ENCODE peak calls at places on chromosomes 6 and 20, in seven cellular contexts. One of them, this sample, is unnamed.

GRCh38 chr6:166308769-166309589 is 787 bp upstream of the PRR18 start:
- DNase-seq in spleen: no peak
- DNase-seq in tibial nerve: no peak
- DNase-seq in ovary: no peak
- DNase-seq in adrenal gland: no peak
- DNase-seq in stomach: peak
- DNase-seq in GM12892: no peak
- DNase-seq in this sample: no peak

GRCh38 chr20:36062799-36063198 is 91.7 kb upstream of the EPB41L1 start:
- DNase-seq in stomach: no peak
- DNase-seq in ovary: no peak
- DNase-seq in tibial nerve: no peak
- DNase-seq in GM12892: no peak
- DNase-seq in adrenal gland: no peak
- DNase-seq in spleen: no peak
- DNase-seq in this sample: no peak

GRCh38 chr20:25178563-25179438 is 16.7 kb upstream of the ENTPD6 start:
- DNase-seq in adrenal gland: no peak
- DNase-seq in spleen: no peak
- DNase-seq in ovary: no peak
- DNase-seq in stomach: peak
- DNase-seq in tibial nerve: peak
- DNase-seq in GM12892: no peak
- DNase-seq in this sample: peak

GRCh38 chr20:50252715-50253500 is 62.3 kb downstream of the CEBPB start:
- DNase-seq in GM12892: no peak
- DNase-seq in spleen: no peak
- DNase-seq in adrenal gland: no peak
- DNase-seq in tibial nerve: no peak
- DNase-seq in stomach: no peak
- DNase-seq in ovary: no peak
- DNase-seq in this sample: no peak

GRCh38 chr6:138654715-138655634 is 118.6 kb upstream of the CCDC28A start:
- DNase-seq in stomach: no peak
- DNase-seq in GM12892: no peak
- DNase-seq in tibial nerve: no peak
- DNase-seq in ovary: no peak
- DNase-seq in spleen: no peak
- DNase-seq in adrenal gland: no peak
- DNase-seq in this sample: no peak

GRCh38 chr20:50595433-50595895 is 85.3 kb downstream of the PTPN1 start:
- DNase-seq in spleen: no peak
- DNase-seq in adrenal gland: no peak
- DNase-seq in GM12892: no peak
- DNase-seq in ovary: no peak
- DNase-seq in tibial nerve: no peak
- DNase-seq in stomach: no peak
- DNase-seq in this sample: no peak

GRCh38 chr20:63363013-63363957 is 2.1 kb upstream of the CHRNA4 start:
- DNase-seq in spleen: peak
- DNase-seq in stomach: no peak
- DNase-seq in ovary: no peak
- DNase-seq in GM12892: no peak
- DNase-seq in tibial nerve: no peak
- DNase-seq in adrenal gland: no peak
- DNase-seq in this sample: no peak

GRCh38 chr6:27605401-27606342 is 132.8 kb upstream of the ZNF184 start:
- DNase-seq in stomach: no peak
- DNase-seq in spleen: no peak
- DNase-seq in tibial nerve: no peak
- DNase-seq in GM12892: no peak
- DNase-seq in adrenal gland: no peak
- DNase-seq in ovary: no peak
- DNase-seq in this sample: no peak

GRCh38 chr6:164344801-164345291 is 930.3 kb downstream of the QKI start:
- DNase-seq in adrenal gland: no peak
- DNase-seq in GM12892: no peak
- DNase-seq in spleen: no peak
- DNase-seq in stomach: no peak
- DNase-seq in tibial nerve: peak
- DNase-seq in ovary: no peak
- DNase-seq in this sample: no peak

GRCh38 chr20:61120595-61121515 is 131.2 kb upstream of the CDH4 start:
- DNase-seq in tibial nerve: peak
- DNase-seq in spleen: no peak
- DNase-seq in GM12892: no peak
- DNase-seq in stomach: no peak
- DNase-seq in adrenal gland: peak
- DNase-seq in ovary: no peak
- DNase-seq in this sample: no peak

GRCh38 chr20:62151835-62152364 is 8.3 kb downstream of the SS18L1 start:
- DNase-seq in spleen: no peak
- DNase-seq in adrenal gland: no peak
- DNase-seq in stomach: no peak
- DNase-seq in ovary: no peak
- DNase-seq in tibial nerve: no peak
- DNase-seq in GM12892: no peak
- DNase-seq in this sample: no peak

GRCh38 chr20:46260480-46260879 is 47.8 kb downstream of the CDH22 start:
- DNase-seq in ovary: no peak
- DNase-seq in stomach: no peak
- DNase-seq in spleen: no peak
- DNase-seq in tibial nerve: no peak
- DNase-seq in adrenal gland: peak
- DNase-seq in GM12892: no peak
- DNase-seq in this sample: no peak

GRCh38 chr20:63745961-63746765 is 6.6 kb downstream of the SLC2A4RG start:
- DNase-seq in GM12892: no peak
- DNase-seq in spleen: no peak
- DNase-seq in adrenal gland: no peak
- DNase-seq in tibial nerve: no peak
- DNase-seq in ovary: peak
- DNase-seq in stomach: no peak
- DNase-seq in this sample: no peak

GRCh38 chr6:166619912-166620311 is 7.1 kb downstream of the RPS6KA2 start:
- DNase-seq in stomach: peak
- DNase-seq in tibial nerve: peak
- DNase-seq in GM12892: no peak
- DNase-seq in spleen: no peak
- DNase-seq in adrenal gland: no peak
- DNase-seq in ovary: no peak
- DNase-seq in this sample: no peak

GRCh38 chr6:150328744-150329400 is 39.9 kb upstream of the IYD start:
- DNase-seq in GM12892: no peak
- DNase-seq in adrenal gland: no peak
- DNase-seq in stomach: no peak
- DNase-seq in spleen: no peak
- DNase-seq in ovary: no peak
- DNase-seq in tibial nerve: no peak
- DNase-seq in this sample: no peak
- TF ChIP-seq POLR2A in GM12892: no peak
- TF ChIP-seq POLR2A in adrenal gland: no peak
- TF ChIP-seq POLR2A in stomach: no peak
- TF ChIP-seq POLR2A in spleen: no peak
- TF ChIP-seq POLR2A in ovary: no peak
- TF ChIP-seq POLR2A in tibial nerve: no peak
- TF ChIP-seq POLR2A in this sample: no peak

GRCh38 chr6:31351734-31352496 is 5.1 kb downstream of the HLA-B start:
- DNase-seq in spleen: no peak
- DNase-seq in adrenal gland: no peak
- DNase-seq in tibial nerve: no peak
- DNase-seq in ovary: no peak
- DNase-seq in GM12892: no peak
- DNase-seq in stomach: no peak
- DNase-seq in this sample: no peak

GRCh38 chr6:31353508-31353907 is 3.5 kb downstream of the HLA-B start:
- DNase-seq in stomach: no peak
- DNase-seq in GM12892: no peak
- DNase-seq in spleen: no peak
- DNase-seq in tibial nerve: no peak
- DNase-seq in adrenal gland: no peak
- DNase-seq in ovary: no peak
- DNase-seq in this sample: no peak

GRCh38 chr6:31354248-31354647 is 2.7 kb downstream of the HLA-B start:
- DNase-seq in tibial nerve: no peak
- DNase-seq in stomach: no peak
- DNase-seq in ovary: no peak
- DNase-seq in adrenal gland: no peak
- DNase-seq in GM12892: no peak
- DNase-seq in spleen: no peak
- DNase-seq in this sample: no peak

GRCh38 chr6:31350973-31351733 is 5.8 kb downstream of the HLA-B start:
- DNase-seq in ovary: no peak
- DNase-seq in adrenal gland: no peak
- DNase-seq in spleen: no peak
- DNase-seq in stomach: no peak
- DNase-seq in tibial nerve: no peak
- DNase-seq in GM12892: no peak
- DNase-seq in this sample: no peak

DNA sequence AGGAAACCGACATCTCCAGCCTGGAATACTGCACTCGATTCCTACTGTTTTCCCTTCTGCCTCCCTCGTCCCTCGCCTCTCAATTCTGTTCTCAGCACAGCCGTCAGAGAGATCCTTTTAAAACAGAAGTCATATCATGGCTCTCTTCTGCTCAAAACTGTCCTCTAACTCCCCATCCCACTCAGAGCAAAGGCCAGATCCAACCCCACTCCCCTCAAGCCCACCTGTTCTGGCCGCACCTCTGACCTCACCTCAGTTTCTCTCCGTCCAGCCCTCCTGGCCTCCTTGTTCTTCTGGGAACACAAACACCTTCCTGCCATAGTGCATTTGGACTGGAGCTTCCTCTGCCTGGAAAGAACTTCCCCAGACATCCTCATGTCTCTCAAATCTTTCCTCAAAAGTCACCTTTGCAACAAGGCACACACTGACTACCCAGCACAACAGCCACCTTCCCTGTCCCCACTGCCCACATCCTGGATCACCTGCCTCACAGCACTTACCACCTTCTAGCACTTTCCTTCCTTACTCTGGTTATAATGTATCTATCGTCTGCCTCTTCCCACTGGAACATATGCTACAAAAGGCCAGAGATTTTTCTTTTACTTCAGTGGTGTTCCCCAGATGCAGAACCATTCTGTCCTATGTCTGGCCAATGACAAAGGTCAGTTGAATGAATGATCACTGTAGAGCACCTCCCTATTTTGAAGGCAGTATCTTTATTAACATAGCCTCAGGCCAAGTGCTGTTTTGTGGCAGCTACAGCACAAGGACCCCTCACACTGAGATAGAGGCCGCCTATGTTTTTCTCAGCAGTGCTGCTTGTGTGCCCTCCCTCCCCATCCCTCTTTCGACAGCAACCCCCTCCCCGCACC is 4.2 kb downstream of the HLA-B start:
- DNase-seq in adrenal gland: no peak
- DNase-seq in tibial nerve: no peak
- DNase-seq in GM12892: no peak
- DNase-seq in spleen: no peak
- DNase-seq in ovary: no peak
- DNase-seq in stomach: no peak
- DNase-seq in this sample: no peak
- TF ChIP-seq POLR2A in adrenal gland: no peak
- TF ChIP-seq POLR2A in tibial nerve: no peak
- TF ChIP-seq POLR2A in GM12892: peak
- TF ChIP-seq POLR2A in spleen: no peak
- TF ChIP-seq POLR2A in ovary: no peak
- TF ChIP-seq POLR2A in stomach: no peak
- TF ChIP-seq POLR2A in this sample: no peak

GRCh38 chr6:28985396-28986164 is 19.5 kb downstream of the ZNF311 start:
- DNase-seq in adrenal gland: peak
- DNase-seq in spleen: peak
- DNase-seq in tibial nerve: peak
- DNase-seq in GM12892: no peak
- DNase-seq in stomach: peak
- DNase-seq in ovary: peak
- DNase-seq in this sample: peak

GRCh38 chr6:28983838-28984237 is 21.3 kb downstream of the ZNF311 start:
- DNase-seq in GM12892: no peak
- DNase-seq in spleen: no peak
- DNase-seq in tibial nerve: no peak
- DNase-seq in adrenal gland: no peak
- DNase-seq in ovary: no peak
- DNase-seq in stomach: no peak
- DNase-seq in this sample: no peak

GRCh38 chr6:28988536-28989415 is 16.3 kb downstream of the ZNF311 start:
- DNase-seq in ovary: no peak
- DNase-seq in adrenal gland: peak
- DNase-seq in spleen: peak
- DNase-seq in stomach: peak
- DNase-seq in GM12892: peak
- DNase-seq in tibial nerve: peak
- DNase-seq in this sample: no peak
- TF ChIP-seq POLR2A in ovary: no peak
- TF ChIP-seq POLR2A in adrenal gland: no peak
- TF ChIP-seq POLR2A in spleen: no peak
- TF ChIP-seq POLR2A in stomach: no peak
- TF ChIP-seq POLR2A in GM12892: no peak
- TF ChIP-seq POLR2A in tibial nerve: no peak
- TF ChIP-seq POLR2A in this sample: no peak

GRCh38 chr6:26597821-26598220 is 1.1 kb downstream of the ABT1 start:
- DNase-seq in GM12892: no peak
- DNase-seq in tibial nerve: no peak
- DNase-seq in adrenal gland: no peak
- DNase-seq in stomach: no peak
- DNase-seq in ovary: peak
- DNase-seq in spleen: peak
- DNase-seq in this sample: no peak
- TF ChIP-seq POLR2A in GM12892: no peak
- TF ChIP-seq POLR2A in tibial nerve: no peak
- TF ChIP-seq POLR2A in adrenal gland: no peak
- TF ChIP-seq POLR2A in stomach: no peak
- TF ChIP-seq POLR2A in ovary: no peak
- TF ChIP-seq POLR2A in spleen: no peak
- TF ChIP-seq POLR2A in this sample: no peak